ENCODE peak calls at places on chromosomes 11 and 22, in ten cellular contexts. S is Caco-2; H is COR-L47; V is GM12891; T is stimulated activated CD4-positive, alpha-beta T cell treated with anti-CD3 and anti-CD28 coated beads, Interleukin-2, amount 100 ng/mL, for 48 hours; Q is CD8-positive, alpha-beta T cell; W is hypothalamus; U is GM10248; J is Calu3; X is NCI-H1105 treated with DMSO at 0.1 percent for 48 hours. C is an unnamed sample.

GRCh38 chr11:126332221-126332711 is 23.2 kb upstream of the ST3GAL4 start:
- DNase-seq in S (no peak), H (no peak), V (no peak), T (no peak), Q (no peak), W (peak), U (no peak), J (no peak), X (no peak), C (no peak)

GRCh38 chr11:65932558-65932919 is 12.7 kb upstream of the TSGA10IP start:
- DNase-seq in S (no peak), H (no peak), V (no peak), T (no peak), Q (no peak), W (no peak), U (no peak), J (peak), X (no peak), C (no peak)

GRCh38 chr11:47408598-47409439 is 429 bp downstream of the SLC39A13 start:
- DNase-seq in S (peak), H (no peak), V (no peak), T (no peak), Q (no peak), W (no peak), U (no peak), J (peak), X (no peak), C (no peak)

GRCh38 chr22:39543095-39543494 is 10.5 kb upstream of the RPS19BP1 start:
- DNase-seq in S (no peak), H (no peak), V (no peak), T (no peak), Q (no peak), W (no peak), U (no peak), J (no peak), X (no peak), C (no peak)

GRCh38 chr11:46127150-46127638 is 5.9 kb upstream of the PHF21A start:
- DNase-seq in S (peak), H (peak), V (peak), T (peak), Q (peak), W (no peak), U (peak), J (peak), X (no peak), C (peak)

GRCh38 chr22:46671824-46672432 is 51.7 kb downstream of the GRAMD4 start:
- DNase-seq in S (no peak), H (no peak), V (peak), T (no peak), Q (no peak), W (no peak), U (peak), J (no peak), X (no peak), C (no peak)

GRCh38 chr22:25747245-25747944 is 5.4 kb downstream of the MYO18B start:
- DNase-seq in S (no peak), H (peak), V (no peak), T (no peak), Q (no peak), W (no peak), U (no peak), J (peak), X (no peak), C (no peak)

GRCh38 chr11:16784097-16784496 is 45.6 kb downstream of the C11orf58 start:
- DNase-seq in S (no peak), H (no peak), V (no peak), T (no peak), Q (no peak), W (no peak), U (no peak), J (no peak), X (no peak), C (no peak)

GRCh38 chr11:70586261-70587094 is 188.1 kb downstream of the CTTN start:
- DNase-seq in S (no peak), H (no peak), V (no peak), T (no peak), Q (no peak), W (no peak), U (no peak), J (no peak), X (no peak), C (no peak)

GRCh38 chr11:119615003-119615878 is 113.8 kb downstream of the NECTIN1 start:
- DNase-seq in S (no peak), H (no peak), V (no peak), T (no peak), Q (no peak), W (peak), U (peak), J (peak), X (no peak), C (no peak)

GRCh38 chr11:113163291-113164030 is 150.9 kb upstream of the TTC12 start:
- DNase-seq in S (no peak), H (no peak), V (no peak), T (no peak), Q (no peak), W (no peak), U (no peak), J (no peak), X (no peak), C (no peak)

GRCh38 chr11:105673089-105673488 is 63.2 kb downstream of the GRIA4 start:
- DNase-seq in S (peak), H (no peak), V (no peak), T (no peak), Q (no peak), W (no peak), U (no peak), J (peak), X (no peak), C (no peak)

GRCh38 chr11:15929371-15929801 is 427.0 kb downstream of the SOX6 start:
- DNase-seq in S (no peak), H (no peak), V (no peak), T (no peak), Q (no peak), W (no peak), U (no peak), J (no peak), X (no peak), C (no peak)

GRCh38 chr11:134573857-134574256 is 161.8 kb upstream of the B3GAT1 start:
- DNase-seq in S (peak), H (no peak), V (no peak), T (no peak), Q (no peak), W (no peak), U (no peak), J (no peak), X (no peak), C (no peak)

GRCh38 chr11:96207459-96208449 is 135.2 kb downstream of the MAML2 start:
- DNase-seq in S (peak), H (no peak), V (no peak), T (no peak), Q (no peak), W (no peak), U (no peak), J (no peak), X (no peak), C (peak)

GRCh38 chr11:111939836-111940604 is 2.9 kb downstream of the DIXDC1 start:
- DNase-seq in S (no peak), H (no peak), V (no peak), T (no peak), Q (no peak), W (no peak), U (no peak), J (no peak), X (no peak), C (no peak)

GRCh38 chr22:25156736-25157135 is 42.9 kb upstream of the CRYBB3 start:
- DNase-seq in S (no peak), H (no peak), V (no peak), T (no peak), Q (no peak), W (no peak), U (no peak), J (no peak), X (no peak), C (no peak)

GRCh38 chr11:130904380-130904779 is 11.9 kb downstream of the SNX19 start:
- DNase-seq in S (no peak), H (no peak), V (no peak), T (no peak), Q (no peak), W (no peak), U (no peak), J (no peak), X (no peak), C (no peak)

GRCh38 chr11:45045692-45046471 is 95.2 kb upstream of the TP53I11 start:
- DNase-seq in S (no peak), H (peak), V (no peak), T (peak), Q (no peak), W (no peak), U (no peak), J (peak), X (no peak), C (no peak)

GRCh38 chr11:14519692-14520085 is 497 bp downstream of the PSMA1 start:
- DNase-seq in S (no peak), H (no peak), V (no peak), T (no peak), Q (peak), W (no peak), U (no peak), J (no peak), X (peak), C (no peak)

GRCh38 chr22:20981787-20982562 is at the start of gene LZTR1:
- DNase-seq in S (peak), H (peak), V (peak), T (peak), Q (peak), W (peak), U (peak), J (peak), X (peak), C (peak)

GRCh38 chr11:3104051-3104714 is 47.0 kb upstream of the CARS1 start:
- DNase-seq in S (no peak), H (no peak), V (no peak), T (no peak), Q (no peak), W (no peak), U (no peak), J (no peak), X (no peak), C (no peak)

GRCh38 chr11:64742940-64743590 is 877 bp downstream of the RASGRP2 start:
- DNase-seq in S (peak), H (no peak), V (peak), T (peak), Q (peak), W (peak), U (peak), J (peak), X (peak), C (peak)

GRCh38 chr11:73147771-73148681 is 5.9 kb upstream of the FCHSD2 start:
- DNase-seq in S (no peak), H (no peak), V (no peak), T (no peak), Q (no peak), W (no peak), U (no peak), J (no peak), X (no peak), C (no peak)

GRCh38 chr11:130865091-130865771 is 51.0 kb downstream of the SNX19 start:
- DNase-seq in S (no peak), H (no peak), V (no peak), T (no peak), Q (no peak), W (no peak), U (no peak), J (no peak), X (no peak), C (no peak)

GRCh38 chr11:116353517-116353916 is 419.3 kb downstream of the BUD13 start:
- DNase-seq in S (no peak), H (peak), V (no peak), T (no peak), Q (no peak), W (no peak), U (no peak), J (peak), X (no peak), C (no peak)

GRCh38 chr22:44646668-44647067 is 55.3 kb upstream of the PRR5 start:
- DNase-seq in S (no peak), H (no peak), V (no peak), T (no peak), Q (no peak), W (no peak), U (no peak), J (no peak), X (no peak), C (no peak)

GRCh38 chr11:10752061-10752460 is 1.0 kb downstream of the CTR9 start:
- DNase-seq in S (no peak), H (no peak), V (no peak), T (no peak), Q (no peak), W (no peak), U (no peak), J (no peak), X (no peak), C (no peak)

GRCh38 chr11:70364745-70365535 is 33.4 kb upstream of the CTTN start:
- DNase-seq in S (no peak), H (no peak), V (no peak), T (peak), Q (peak), W (no peak), U (no peak), J (no peak), X (no peak), C (no peak)

GRCh38 chr11:15968461-15969130 is 387.8 kb downstream of the SOX6 start:
- DNase-seq in S (no peak), H (no peak), V (no peak), T (no peak), Q (no peak), W (no peak), U (no peak), J (no peak), X (no peak), C (no peak)

GRCh38 chr22:25623310-25623734 is 58.8 kb downstream of the GRK3 start:
- DNase-seq in S (no peak), H (no peak), V (no peak), T (no peak), Q (no peak), W (no peak), U (peak), J (no peak), X (no peak), C (no peak)

GRCh38 chr22:35324067-35324466 is 24.4 kb downstream of the TOM1 start:
- DNase-seq in S (no peak), H (no peak), V (no peak), T (no peak), Q (no peak), W (no peak), U (no peak), J (no peak), X (no peak), C (no peak)

GRCh38 chr11:37504925-37505324 is 906.9 kb upstream of the RAG2 start:
- DNase-seq in S (peak), H (no peak), V (no peak), T (no peak), Q (no peak), W (no peak), U (no peak), J (peak), X (no peak), C (no peak)

GRCh38 chr11:34165786-34166557 is 60.5 kb downstream of the NAT10 start:
- DNase-seq in S (peak), H (no peak), V (no peak), T (no peak), Q (no peak), W (no peak), U (no peak), J (no peak), X (no peak), C (no peak)

GRCh38 chr11:16511109-16511806 is 154.9 kb upstream of the SOX6 start:
- DNase-seq in S (no peak), H (peak), V (no peak), T (no peak), Q (no peak), W (no peak), U (no peak), J (peak), X (peak), C (no peak)

GRCh38 chr11:2867722-2868548 is 17.6 kb downstream of the CDKN1C start:
- DNase-seq in S (no peak), H (no peak), V (no peak), T (no peak), Q (no peak), W (peak), U (no peak), J (no peak), X (no peak), C (no peak)

GRCh38 chr11:119340335-119341221 is at the start of gene C1QTNF5:
- DNase-seq in S (no peak), H (no peak), V (no peak), T (no peak), Q (no peak), W (peak), U (no peak), J (no peak), X (no peak), C (no peak)